ENCODE peak calls at places on chromosomes 11 and 22, in ten cellular contexts. R is H4, J is Calu3, N is GM12865, A is GM23248, K is AG10803, L is CD14-positive monocyte, V is mesenteric fat pad, C is HS-5, O is GM12892. P is an unnamed sample.

GRCh38 chr22:22099194-22099486 is 116.6 kb upstream of the TOP3B start:
- DNase-seq in C (no peak), A (no peak), R (no peak), O (no peak), K (no peak), L (no peak), J (no peak), V (no peak), N (peak; percentile 43), P (no peak)

GRCh38 chr11:102664001-102664752 is 39.0 kb upstream of the MMP20 start:
- DNase-seq in J (peak; percentile 35), V (no peak), A (peak; percentile 31), L (no peak), R (no peak), C (no peak), O (no peak), N (peak; percentile 26), K (no peak), P (no peak)

GRCh38 chr22:17910561-17911311 is 113.6 kb downstream of the MICAL3 start:
- DNase-seq in J (no peak), O (no peak), N (no peak), R (peak; percentile 60), V (no peak), A (peak; percentile 97), K (peak; percentile 86), C (peak; percentile 88), L (no peak), P (no peak)

GRCh38 chr11:63489879-63490278 is 1.1 kb downstream of the PLAAT5 start:
- DNase-seq in A (no peak), J (no peak), R (peak; percentile 32), C (no peak), L (no peak), O (no peak), N (peak; percentile 12), V (no peak), K (peak; percentile 22), P (no peak)

GRCh38 chr22:27531782-27532530 is 269.6 kb downstream of the MN1 start:
- DNase-seq in C (no peak), L (no peak), V (no peak), O (no peak), J (no peak), R (peak; percentile 12), A (peak; percentile 76), N (no peak), K (peak; percentile 87), P (no peak)

GRCh38 chr11:36456136-36456535 is 53.9 kb downstream of the TRAF6 start:
- DNase-seq in A (no peak), L (no peak), O (no peak), V (no peak), C (no peak), N (no peak), J (no peak), R (peak; percentile 69), K (peak; percentile 83), P (no peak)

GRCh38 chr22:48576333-48577013 is 1251.2 kb downstream of the BRD1 start:
- DNase-seq in V (no peak), N (no peak), K (peak; percentile 25), J (no peak), L (no peak), A (peak; percentile 23), R (no peak), C (no peak), O (no peak), P (no peak)

GRCh38 chr11:132125855-132126841 is 755.7 kb downstream of the NTM start:
- DNase-seq in R (no peak), L (no peak), V (no peak), K (peak; percentile 39), C (peak; percentile 14), N (peak; percentile 24), J (no peak), O (no peak), A (peak; percentile 74), P (no peak)

GRCh38 chr11:111097191-111097590 is 148.3 kb upstream of the POU2AF2 start:
- DNase-seq in V (no peak), R (no peak), K (peak; percentile 17), C (peak; percentile 25), L (no peak), N (no peak), O (no peak), J (no peak), A (no peak), P (no peak)

GRCh38 chr11:111379500-111380136 is 543 bp upstream of the POU2AF1 start:
- DNase-seq in J (no peak), C (no peak), R (no peak), A (no peak), K (no peak), O (no peak), N (peak; percentile 75), V (no peak), L (no peak), P (no peak)

GRCh38 chr11:44904261-44905080 is 46.2 kb downstream of the TP53I11 start:
- DNase-seq in C (no peak), V (no peak), R (no peak), K (no peak), J (no peak), O (no peak), N (no peak), L (no peak), A (no peak), P (no peak)

GRCh38 chr11:46120361-46120710 is 918 bp downstream of the PHF21A start:
- DNase-seq in A (peak; percentile 49), O (no peak), N (no peak), K (no peak), L (no peak), V (no peak), C (no peak), J (no peak), R (no peak), P (no peak)

GRCh38 chr11:8702598-8702915 is 20.0 kb downstream of the RPL27A start:
- DNase-seq in L (no peak), R (no peak), A (no peak), K (no peak), V (no peak), N (no peak), J (no peak), C (no peak), O (no peak), P (no peak)

GRCh38 chr11:1234771-1235614 is 12.1 kb downstream of the MUC5B start:
- DNase-seq in V (peak; percentile 89), O (peak; percentile 23), L (peak; percentile 42), N (no peak), R (no peak), C (no peak), A (no peak), K (no peak), J (no peak), P (peak; percentile 53)

GRCh38 chr11:61134801-61135257 is 26.4 kb downstream of the VPS37C start:
- DNase-seq in L (no peak), O (no peak), A (no peak), V (peak; percentile 86), J (no peak), K (no peak), N (no peak), R (no peak), C (no peak), P (peak; percentile 29)

GRCh38 chr22:23533328-23533762 is 46.7 kb downstream of the IGLL1 start:
- DNase-seq in O (no peak), A (peak; percentile 21), K (no peak), N (no peak), R (no peak), V (no peak), L (no peak), J (peak; percentile 37), C (no peak), P (peak; percentile 34)

GRCh38 chr22:48197189-48197690 is 1434.8 kb downstream of the TBC1D22A start:
- DNase-seq in A (no peak), K (no peak), N (no peak), O (no peak), C (no peak), J (no peak), R (no peak), V (no peak), L (no peak), P (no peak)

GRCh38 chr22:19066531-19067271 is 55.5 kb downstream of the DGCR2 start:
- DNase-seq in N (no peak), R (no peak), C (peak; percentile 46), V (peak; percentile 69), A (peak; percentile 89), L (no peak), J (no peak), O (no peak), K (peak; percentile 80), P (peak; percentile 60)

GRCh38 chr11:111976614-111977140 is 39.5 kb downstream of the DIXDC1 start:
- DNase-seq in O (no peak), J (no peak), C (no peak), L (no peak), A (peak; percentile 52), N (no peak), V (no peak), R (no peak), K (no peak), P (no peak)

GRCh38 chr11:124758355-124759267 is 3.5 kb downstream of the ESAM start:
- DNase-seq in R (no peak), V (no peak), J (peak; percentile 83), C (no peak), O (peak; percentile 64), N (peak; percentile 73), L (peak; percentile 88), K (peak; percentile 44), A (peak; percentile 80), P (peak; percentile 70)

GRCh38 chr11:1854132-1854948 is 1.5 kb downstream of the LSP1 start:
- DNase-seq in K (no peak), R (no peak), N (peak; percentile 84), J (no peak), L (no peak), A (no peak), C (no peak), O (peak; percentile 79), V (no peak), P (no peak)

GRCh38 chr22:45285431-45286058 is 796 bp downstream of the UPK3A start:
- DNase-seq in R (no peak), L (peak; percentile 68), N (no peak), C (no peak), A (no peak), K (no peak), J (no peak), V (no peak), O (no peak), P (no peak)

GRCh38 chr22:22870577-22871398 is 16.8 kb upstream of the IGLL5 start:
- DNase-seq in O (no peak), R (no peak), A (peak; percentile 9), L (no peak), K (no peak), C (no peak), N (peak; percentile 46), J (no peak), V (peak; percentile 20), P (no peak)

GRCh38 chr11:106331163-106331562 is 253.7 kb downstream of the AASDHPPT start:
- DNase-seq in K (peak; percentile 67), C (no peak), V (no peak), R (no peak), J (no peak), O (no peak), A (peak; percentile 33), N (no peak), L (no peak), P (no peak)

GRCh38 chr11:58318532-58318931 is 40.3 kb downstream of the OR5B17 start:
- DNase-seq in V (no peak), O (no peak), J (no peak), L (no peak), A (peak; percentile 64), C (no peak), R (no peak), N (no peak), K (peak; percentile 80), P (no peak)

GRCh38 chr11:19187101-19187500 is 14.7 kb downstream of the CSRP3 start:
- DNase-seq in J (no peak), N (no peak), V (no peak), C (no peak), K (peak; percentile 17), R (no peak), O (no peak), L (no peak), A (peak; percentile 33), P (no peak)

GRCh38 chr11:118705111-118705741 is 25.8 kb upstream of the TREH start:
- DNase-seq in K (no peak), L (peak; percentile 77), V (no peak), J (no peak), N (peak; percentile 53), O (no peak), C (no peak), R (peak; percentile 66), A (no peak), P (no peak)

GRCh38 chr11:72838691-72839305 is 24.6 kb downstream of the ATG16L2 start:
- DNase-seq in K (no peak), R (no peak), O (no peak), A (peak; percentile 65), C (no peak), V (peak; percentile 24), N (no peak), J (no peak), L (no peak), P (no peak)